ENCODE peak calls at places on chromosome 9, in four cellular contexts. F is WTC11, M is HepG2, S is K562. H is an unnamed sample.

GRCh38 chr9:86563350-86563749 is 209.1 kb upstream of the TUT7 start:
- DNase-seq in F (no peak), M (no peak), S (no peak), H (no peak)

GRCh38 chr9:107142896-107143603 is 140.0 kb upstream of the RAD23B start:
- DNase-seq in F (no peak), M (no peak), S (no peak), H (no peak)

GRCh38 chr9:128246471-128246870 is 29.3 kb downstream of the GOLGA2 start:
- DNase-seq in F (no peak), M (no peak), S (no peak), H (no peak)

GRCh38 chr9:105842023-105842644 is 147.8 kb downstream of the TMEM38B start:
- DNase-seq in F (peak; percentile 34), M (peak; percentile 16), S (peak; percentile 51), H (peak; percentile 3)

GRCh38 chr9:114031948-114032688 is 46.0 kb downstream of the AMBP start:
- DNase-seq in F (no peak), M (no peak), S (no peak), H (no peak)

GRCh38 chr9:120946259-120946658 is 19.7 kb upstream of the TRAF1 start:
- DNase-seq in F (no peak), M (no peak), S (no peak), H (no peak)

GRCh38 chr9:120348951-120349429 is 231.0 kb downstream of the CDK5RAP2 start:
- DNase-seq in F (peak; percentile 73), M (peak; percentile 44), S (peak; percentile 42), H (no peak)

GRCh38 chr9:98101868-98102273 is 17.2 kb downstream of the TRIM14 start:
- DNase-seq in F (no peak), M (no peak), S (no peak), H (peak; percentile 99)

GRCh38 chr9:82332018-82332773 is 343.6 kb downstream of the SPATA31D1 start:
- DNase-seq in F (no peak), M (no peak), S (no peak), H (no peak)

GRCh38 chr9:100505564-100506159 is 32.7 kb downstream of the TMEFF1 start:
- DNase-seq in F (peak; percentile 93), M (peak; percentile 67), S (peak; percentile 49), H (peak; percentile 16)

GRCh38 chr9:107367727-107368502 is 84.8 kb downstream of the RAD23B start:
- DNase-seq in F (no peak), M (peak; percentile 75), S (no peak), H (no peak)

GRCh38 chr9:96089425-96089824 is 212.6 kb downstream of the HSD17B3 start:
- DNase-seq in F (no peak), M (no peak), S (no peak), H (no peak)

GRCh38 chr9:70539526-70539925 is 125.1 kb upstream of the KLF9 start:
- DNase-seq in F (no peak), M (no peak), S (no peak), H (no peak)

GRCh38 chr9:90773593-90773992 is 28.0 kb upstream of the SYK start:
- DNase-seq in F (peak; percentile 33), M (no peak), S (no peak), H (no peak)
- TF ChIP-seq TCF7 in F (no peak), M (no peak), S (no peak), H (no peak)

GRCh38 chr9:2313512-2313911 is 298.4 kb downstream of the SMARCA2 start:
- DNase-seq in F (no peak), M (no peak), S (no peak), H (no peak)
- TF ChIP-seq TCF7 in F (no peak), M (no peak), S (no peak), H (no peak)

DNA sequence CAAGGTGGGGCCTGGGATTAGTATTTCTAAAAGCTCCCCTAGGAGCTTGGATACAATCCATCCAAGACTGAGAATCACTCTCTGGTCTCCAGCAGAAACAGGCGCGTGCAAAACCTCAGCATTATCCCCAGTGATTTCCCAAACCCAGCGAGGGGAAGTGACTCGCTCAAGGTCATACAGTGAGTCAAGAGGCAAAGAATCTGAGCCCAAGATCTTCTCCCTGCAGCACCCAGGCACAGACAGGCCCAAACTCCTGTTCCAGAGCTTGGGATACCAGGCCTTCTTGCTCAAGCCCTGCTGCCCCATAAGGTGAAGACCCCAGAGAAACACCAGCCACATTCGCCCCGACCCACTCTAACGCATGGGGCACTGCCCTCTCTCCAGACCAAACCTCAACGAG is 33.2 kb downstream of the SHB start:
- DNase-seq in F (no peak), M (peak; percentile 66), S (no peak), H (no peak)
- TF ChIP-seq TCF7 in F (no peak), M (no peak), S (no peak), H (no peak)

GRCh38 chr9:19446361-19446861 is 37.6 kb downstream of the ACER2 start:
- DNase-seq in F (peak; percentile 46), M (no peak), S (no peak), H (no peak)
- TF ChIP-seq TCF7 in F (no peak), M (no peak), S (no peak), H (no peak)

GRCh38 chr9:5846501-5846921 is 13.6 kb upstream of the ERMP1 start:
- DNase-seq in F (no peak), M (no peak), S (no peak), H (no peak)

GRCh38 chr9:5843450-5844249 is 10.7 kb upstream of the ERMP1 start:
- DNase-seq in F (no peak), M (peak; percentile 88), S (peak; percentile 29), H (no peak)

GRCh38 chr9:5842926-5843325 is 10.0 kb upstream of the ERMP1 start:
- DNase-seq in F (no peak), M (no peak), S (no peak), H (no peak)

GRCh38 chr9:5846080-5846479 is 13.2 kb upstream of the ERMP1 start:
- DNase-seq in F (no peak), M (no peak), S (no peak), H (no peak)

GRCh38 chr9:5845147-5845531 is 12.2 kb upstream of the ERMP1 start:
- DNase-seq in F (no peak), M (no peak), S (no peak), H (no peak)
- TF ChIP-seq TCF7 in F (no peak), M (no peak), S (no peak), H (no peak)

GRCh38 chr9:93100265-93100636 is 4.2 kb downstream of the CARD19 start:
- DNase-seq in F (no peak), M (no peak), S (no peak), H (no peak)

GRCh38 chr9:93096811-93097382 is 880 bp downstream of the CARD19 start:
- DNase-seq in F (no peak), M (no peak), S (no peak), H (no peak)

GRCh38 chr9:93097496-93098205 is 1.6 kb downstream of the CARD19 start:
- DNase-seq in F (no peak), M (no peak), S (no peak), H (no peak)

GRCh38 chr9:93098236-93098946 is 2.4 kb downstream of the CARD19 start:
- DNase-seq in F (no peak), M (peak; percentile 68), S (no peak), H (no peak)

DNA sequence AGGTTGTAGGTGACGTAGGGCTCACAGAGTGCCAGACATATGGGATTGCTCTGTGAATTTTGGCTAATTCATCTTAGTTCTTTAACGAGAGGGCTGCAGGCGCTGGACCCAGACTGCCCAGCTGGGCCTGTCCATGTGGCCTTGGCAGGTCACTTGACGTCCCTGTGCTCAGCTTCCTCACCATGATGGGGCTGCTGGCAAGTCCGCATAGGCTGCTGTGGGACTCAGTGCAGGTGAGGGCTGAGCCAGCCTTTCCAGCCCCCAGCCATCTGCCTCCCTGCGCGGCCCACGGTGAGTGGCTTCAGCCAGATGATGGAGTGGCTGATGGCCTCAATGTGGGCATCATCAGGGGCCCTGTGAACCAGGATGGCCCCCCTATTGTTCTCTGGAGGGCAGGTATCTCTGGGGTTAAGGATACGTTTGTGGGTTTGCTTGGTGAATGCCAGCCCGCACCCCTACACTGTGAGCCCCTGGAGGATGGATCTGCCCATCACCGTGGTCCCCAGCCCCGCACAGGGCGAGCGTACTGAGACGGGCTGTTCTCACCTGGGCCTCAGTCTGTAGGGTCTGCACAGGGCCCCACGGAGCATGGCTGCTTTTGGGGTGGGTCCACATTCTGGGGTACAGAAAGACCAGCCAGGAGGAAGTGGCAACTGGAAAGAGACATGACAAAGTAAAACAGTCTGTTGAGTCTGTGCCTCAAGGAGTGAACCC is 3.7 kb downstream of the CARD19 start:
- DNase-seq in F (no peak), M (no peak), S (no peak), H (no peak)
- TF ChIP-seq TCF7 in F (no peak), M (no peak), S (no peak), H (no peak)

GRCh38 chr9:8025532-8025931 is 226.0 kb upstream of the DMAC1 start:
- DNase-seq in F (no peak), M (no peak), S (no peak), H (no peak)

GRCh38 chr9:8019636-8020035 is 220.1 kb upstream of the DMAC1 start:
- DNase-seq in F (no peak), M (no peak), S (no peak), H (no peak)

GRCh38 chr9:8014987-8015682 is 215.6 kb upstream of the DMAC1 start:
- DNase-seq in F (no peak), M (no peak), S (no peak), H (no peak)

DNA sequence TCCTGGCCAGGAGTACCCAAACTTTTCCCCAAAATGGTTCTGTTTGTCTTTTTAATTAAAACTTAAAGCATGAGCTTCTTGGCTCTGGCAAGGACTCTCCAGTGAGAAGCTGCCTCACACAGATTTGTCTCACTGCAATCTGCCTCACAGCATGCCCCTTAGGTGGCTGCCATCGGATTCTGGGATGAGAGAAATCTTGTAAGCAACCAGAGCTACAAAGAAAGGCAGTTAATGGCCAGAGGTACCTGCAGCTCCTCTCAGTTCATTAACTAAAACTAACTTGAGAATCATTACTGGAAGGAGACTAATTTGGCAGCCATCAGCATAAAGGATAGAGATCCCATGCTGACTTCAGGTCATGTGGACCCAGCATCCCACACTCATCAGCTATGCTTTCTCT is 220.6 kb upstream of the DMAC1 start:
- DNase-seq in F (no peak), M (no peak), S (no peak), H (no peak)
- TF ChIP-seq TCF7 in F (no peak), M (no peak), S (no peak), H (no peak)